ENCODE peak calls at places on chromosome 22, in seven cellular contexts. X is SK-N-SH, N is HCT116, K is H1, P is K562, A is GM12878, V is HepG2. L is an unnamed sample. For H3K4me1 and H3K27me3, the result is how much of the 10 kb centered on the place peaks cover.

GRCh38 chr22:43269325-43270040 is 73.7 kb downstream of the SCUBE1 start:
- DNase-seq in V (no peak), K (no peak), P (no peak), N (no peak), A (no peak), X (no peak), L (no peak)

GRCh38 chr22:30357650-30358215 is 926 bp downstream of the CCDC157 start:
- DNase-seq in V (no peak), K (no peak), X (no peak), N (no peak), A (no peak), P (no peak), L (no peak)

GRCh38 chr22:38935023-38935422 is 22.4 kb upstream of the APOBEC3A start:
- DNase-seq in V (no peak), A (no peak), X (no peak), K (no peak), N (no peak), P (no peak), L (no peak)

GRCh38 chr22:29733362-29734322 is 13.8 kb downstream of the CABP7 start:
- DNase-seq in X (peak), N (no peak), P (peak), K (no peak), A (peak), V (no peak), L (no peak)

GRCh38 chr22:29313126-29314071 is 2.1 kb downstream of the RASL10A start:
- DNase-seq in K (peak), N (peak), A (no peak), X (peak), P (no peak), V (no peak), L (no peak)

GRCh38 chr22:50313021-50313420 is 5.6 kb upstream of the PLXNB2 start:
- DNase-seq in A (no peak), P (no peak), V (no peak), X (no peak), K (no peak), N (no peak), L (no peak)

GRCh38 chr22:39459681-39460080 is 2.9 kb downstream of the MGAT3 start:
- DNase-seq in X (no peak), V (no peak), P (no peak), A (no peak), K (no peak), N (no peak), L (no peak)

GRCh38 chr22:19039796-19040580 is 82.2 kb downstream of the DGCR2 start:
- DNase-seq in A (no peak), K (no peak), V (no peak), P (no peak), X (no peak), N (no peak), L (no peak)

GRCh38 chr22:20777420-20778177 is 3.7 kb downstream of the SERPIND1 start:
- DNase-seq in A (no peak), V (peak), P (peak), N (peak), K (no peak), X (no peak), L (no peak)

GRCh38 chr22:38314992-38315800 is 2.0 kb downstream of the CSNK1E start:
- DNase-seq in A (no peak), P (no peak), K (no peak), N (no peak), X (no peak), V (no peak), L (no peak)

GRCh38 chr22:50157976-50158375 is 12.6 kb upstream of the PANX2 start:
- DNase-seq in V (no peak), N (no peak), P (no peak), K (no peak), X (no peak), A (no peak), L (no peak)

GRCh38 chr22:31603081-31603525 is 58.9 kb downstream of the PISD start:
- DNase-seq in P (peak), V (no peak), N (no peak), X (no peak), A (no peak), K (no peak), L (no peak)

GRCh38 chr22:36728505-36728904 is 25.0 kb upstream of the CACNG2 start:
- DNase-seq in V (no peak), X (no peak), A (no peak), K (no peak), N (no peak), P (no peak), L (no peak)

GRCh38 chr22:19507534-19507861 is 16.7 kb downstream of the CLDN5 start:
- DNase-seq in X (no peak), N (no peak), V (no peak), A (no peak), K (no peak), P (no peak), L (no peak)

GRCh38 chr22:22928666-22929380 is 41.2 kb downstream of the IGLL5 start:
- DNase-seq in A (peak), V (no peak), X (no peak), K (no peak), P (peak), N (no peak), L (no peak)

GRCh38 chr22:36765943-36766450 is 9.9 kb downstream of the IFT27 start:
- DNase-seq in V (no peak), N (no peak), X (no peak), P (no peak), K (no peak), A (no peak), L (no peak)

DNA sequence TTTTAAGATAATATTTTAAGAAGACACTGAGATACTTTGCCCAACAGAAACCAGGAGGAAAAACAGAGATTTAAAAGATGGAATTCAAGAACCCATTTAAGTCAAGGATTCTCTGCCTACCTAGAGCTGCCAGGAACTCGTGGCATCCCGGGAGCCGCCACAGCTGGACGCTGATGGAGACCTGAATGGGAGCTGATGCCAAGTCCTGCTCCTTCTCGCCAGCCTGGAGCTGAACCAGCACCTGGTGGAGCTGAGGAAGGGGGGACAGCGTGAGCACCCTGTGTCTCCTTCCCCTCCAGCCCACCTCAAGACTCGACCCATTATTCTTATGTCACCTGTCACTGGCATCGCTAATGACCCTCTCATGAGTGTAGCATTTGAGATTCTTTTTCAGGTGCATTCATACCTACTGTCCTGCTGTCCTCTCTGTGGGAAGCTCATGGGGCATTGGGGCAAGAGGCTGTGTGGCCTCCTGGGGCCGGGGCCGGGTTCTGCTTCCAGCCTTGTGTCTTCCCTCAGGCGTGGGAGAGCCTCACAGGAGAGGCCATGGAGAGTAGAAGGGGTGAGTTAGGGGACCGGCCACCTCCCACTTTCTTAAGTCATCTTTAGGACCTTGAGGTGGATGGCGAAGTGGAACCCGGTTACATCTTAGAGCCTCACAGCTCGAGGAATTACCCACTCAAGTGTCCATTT is 70.8 kb upstream of the PITPNB start:
- DNase-seq in P (no peak), K (no peak), X (no peak), V (no peak), N (no peak), A (no peak), L (no peak)
- TF ChIP-seq YY1 in P (no peak), K (no peak), X (no peak), V (no peak), N (no peak), A (no peak), L (no peak)

GRCh38 chr22:32809786-32810185 is 8.3 kb downstream of the TIMP3 start:
- DNase-seq in P (no peak), K (no peak), V (no peak), A (no peak), X (no peak), N (no peak), L (no peak)
- H3K4me1 ChIP-seq in P (under half), K (under half), V (half or more), A (under half), X (under half), N (under half), L (under half)

DNA sequence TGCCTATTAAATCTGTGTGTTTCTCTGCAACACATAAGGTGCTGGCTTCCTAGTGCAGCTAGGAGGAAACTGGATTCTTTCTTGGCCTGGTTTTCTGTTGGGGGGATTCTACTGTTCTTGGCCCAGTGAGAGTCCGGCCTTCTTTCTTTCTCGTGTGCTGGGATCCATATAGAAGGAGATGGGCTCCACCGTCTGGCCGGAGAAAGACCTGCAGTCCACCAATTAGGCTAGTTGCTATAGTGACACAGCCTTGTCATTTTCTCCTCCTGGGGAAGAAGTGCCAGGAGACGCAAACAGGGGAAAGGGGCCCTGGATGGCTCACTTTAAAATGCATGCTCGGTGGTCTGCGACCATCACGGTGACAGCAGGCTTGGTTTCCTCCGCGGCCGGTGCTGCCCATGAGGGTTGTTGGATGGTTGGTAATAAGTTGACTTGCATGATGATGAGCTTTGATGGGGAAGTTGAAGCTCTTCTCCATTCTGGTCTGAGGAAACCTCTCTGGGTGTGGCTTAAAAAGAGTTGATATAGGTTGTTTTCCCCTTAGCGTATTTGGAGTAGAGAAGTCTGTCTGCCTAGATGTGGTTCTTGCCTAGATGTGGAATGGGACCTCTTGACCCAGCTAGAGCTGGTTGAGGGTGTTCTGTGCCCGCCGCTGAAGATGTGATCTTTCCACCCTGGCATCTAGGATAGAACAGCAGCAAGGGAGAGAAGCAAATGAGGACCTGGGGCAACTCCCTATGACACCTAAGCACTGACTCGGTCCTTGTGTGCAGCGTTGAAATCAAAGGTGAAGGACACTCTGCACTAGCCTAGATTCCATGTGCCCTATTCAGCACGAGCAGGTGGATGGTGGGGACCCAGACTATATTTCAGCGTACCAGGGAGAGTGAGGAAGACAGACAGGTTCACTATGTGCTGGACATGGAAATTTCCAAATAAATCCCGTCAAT is 1335.0 kb downstream of the BRD1 start:
- DNase-seq in K (peak), A (peak), V (peak), N (peak), P (peak), X (peak), L (peak)
- H3K27me3 ChIP-seq in K (under half), A (under half), V (half or more), N (under half), P (under half), X (under half), L (under half)

GRCh38 chr22:16953206-16954059 is 54.6 kb downstream of the GAB4 start:
- DNase-seq in X (no peak), K (no peak), P (no peak), A (no peak), N (no peak), V (no peak), L (no peak)

GRCh38 chr22:16955081-16955480 is 52.9 kb downstream of the GAB4 start:
- DNase-seq in A (no peak), N (no peak), V (no peak), P (no peak), X (no peak), K (peak), L (no peak)

GRCh38 chr22:16954060-16954403 is 54.0 kb downstream of the GAB4 start:
- DNase-seq in V (no peak), N (no peak), P (no peak), A (no peak), K (no peak), X (no peak), L (no peak)

DNA sequence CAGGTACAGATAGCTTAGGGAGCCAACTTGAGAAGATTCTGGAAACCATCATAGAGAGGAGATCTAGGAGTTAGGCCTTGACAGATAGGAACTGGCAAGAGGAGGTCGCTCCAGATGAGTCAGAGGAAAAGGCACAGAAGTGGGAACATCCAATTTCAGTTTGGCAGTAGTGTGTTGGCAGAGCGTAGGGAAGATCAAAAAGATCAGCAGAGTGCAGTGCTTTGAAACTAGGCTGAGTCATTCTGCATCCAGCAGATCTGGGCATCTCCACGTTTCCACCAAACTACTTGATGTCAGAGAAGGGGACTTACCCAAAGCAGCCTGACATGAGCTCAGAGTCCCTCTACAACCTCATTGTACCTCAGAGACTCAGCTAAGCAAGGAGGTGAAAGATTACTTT is 58.5 kb downstream of the GAB4 start:
- DNase-seq in P (no peak), V (no peak), X (no peak), K (no peak), A (peak), N (peak), L (no peak)
- TF ChIP-seq YY1 in P (no peak), V (no peak), X (no peak), K (no peak), A (no peak), N (no peak), L (no peak)

DNA sequence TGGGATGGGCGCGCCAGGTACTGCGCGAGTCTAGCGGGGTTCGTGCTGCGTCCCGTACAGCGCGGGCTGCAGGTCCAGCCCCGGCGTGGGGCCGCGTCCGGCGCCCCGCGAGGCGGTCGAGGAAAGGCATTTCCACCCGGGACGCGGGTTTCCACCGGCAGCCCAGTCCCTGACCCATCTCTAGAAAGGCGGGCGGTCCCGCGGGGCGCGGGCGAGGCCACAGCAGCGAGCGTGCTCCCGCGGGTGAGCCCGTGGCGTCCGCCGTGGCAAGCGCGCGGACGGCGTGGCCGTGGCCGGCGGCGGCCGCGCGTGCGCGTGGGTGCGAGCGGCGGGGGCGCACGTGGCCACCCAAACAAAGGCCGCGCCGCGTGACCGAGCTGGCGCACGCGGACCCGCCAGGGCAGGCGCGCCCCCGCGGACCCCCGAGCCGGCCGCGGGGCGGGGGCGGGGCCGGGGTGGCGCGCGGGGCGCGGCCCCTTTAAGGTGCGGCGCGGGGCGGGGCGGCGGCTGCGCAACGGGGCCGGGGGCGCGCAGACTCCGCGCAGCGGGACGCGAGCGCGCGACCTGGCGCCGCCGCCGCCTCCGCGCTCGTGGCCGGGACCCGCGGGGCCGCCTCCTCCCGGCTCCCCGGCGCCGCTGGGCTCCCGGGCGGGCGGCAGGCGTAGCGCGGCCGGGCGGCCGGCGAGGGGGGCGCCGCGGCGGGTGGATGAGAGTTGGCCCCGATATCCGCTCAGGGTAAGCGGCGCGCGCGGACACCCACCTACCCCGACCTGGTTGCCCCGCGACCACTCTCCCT is 39.3 kb upstream of the CELSR1 start:
- DNase-seq in K (no peak), P (peak), N (no peak), X (peak), V (no peak), A (no peak), L (no peak)
- H3K4me1 ChIP-seq in K (under half), P (under half), N (half or more), X (under half), V (half or more), A (under half), L (under half)

GRCh38 chr22:35347462-35347861 is 33.4 kb upstream of the HMOX1 start:
- DNase-seq in N (no peak), X (no peak), A (no peak), P (no peak), K (no peak), V (no peak), L (no peak)
- H3K27me3 ChIP-seq in N (under half), X (under half), A (under half), P (under half), K (under half), V (under half), L (under half)

L was measured in NT2/D1.